ENCODE peak calls at places on chromosomes 3 and 15, in ten cellular contexts. One of them, this sample, is unnamed. For H3K4me1, the result is how much of the 10 kb centered on the place peaks cover.

GRCh38 chr3:192445768-192446644 is 281.3 kb downstream of the FGF12 start:
- DNase-seq in uterus: no peak
- DNase-seq in ovary: no peak
- DNase-seq in stomach: no peak
- DNase-seq in transverse colon: no peak
- DNase-seq in adrenal gland: peak
- DNase-seq in suprapubic skin: no peak
- DNase-seq in thyroid gland: no peak
- DNase-seq in IMR-90: no peak
- DNase-seq in A549: no peak
- DNase-seq in this sample: no peak

GRCh38 chr3:131917006-131917405 is 117.8 kb downstream of the CPNE4 start:
- DNase-seq in uterus: no peak
- DNase-seq in ovary: no peak
- DNase-seq in stomach: no peak
- DNase-seq in transverse colon: no peak
- DNase-seq in adrenal gland: no peak
- DNase-seq in suprapubic skin: no peak
- DNase-seq in thyroid gland: no peak
- DNase-seq in IMR-90: no peak
- DNase-seq in A549: no peak
- DNase-seq in this sample: no peak

GRCh38 chr15:26095710-26096330 is 232.7 kb upstream of the ATP10A start:
- DNase-seq in uterus: no peak
- DNase-seq in ovary: no peak
- DNase-seq in stomach: no peak
- DNase-seq in transverse colon: no peak
- DNase-seq in adrenal gland: no peak
- DNase-seq in suprapubic skin: no peak
- DNase-seq in thyroid gland: no peak
- DNase-seq in IMR-90: no peak
- DNase-seq in A549: no peak
- DNase-seq in this sample: no peak

GRCh38 chr3:48405343-48405881 is 24.5 kb downstream of the PLXNB1 start:
- DNase-seq in uterus: peak
- DNase-seq in ovary: peak
- DNase-seq in stomach: peak
- DNase-seq in transverse colon: no peak
- DNase-seq in adrenal gland: peak
- DNase-seq in suprapubic skin: peak
- DNase-seq in thyroid gland: peak
- DNase-seq in IMR-90: no peak
- DNase-seq in A549: no peak
- DNase-seq in this sample: peak

GRCh38 chr3:19065027-19065426 is 83.3 kb upstream of the KCNH8 start:
- DNase-seq in uterus: no peak
- DNase-seq in ovary: no peak
- DNase-seq in stomach: no peak
- DNase-seq in transverse colon: no peak
- DNase-seq in adrenal gland: no peak
- DNase-seq in suprapubic skin: no peak
- DNase-seq in thyroid gland: no peak
- DNase-seq in IMR-90: no peak
- DNase-seq in A549: no peak
- DNase-seq in this sample: no peak

GRCh38 chr3:125266976-125267375 is 54.4 kb upstream of the SLC12A8 start:
- DNase-seq in uterus: no peak
- DNase-seq in ovary: no peak
- DNase-seq in stomach: no peak
- DNase-seq in transverse colon: no peak
- DNase-seq in adrenal gland: no peak
- DNase-seq in suprapubic skin: no peak
- DNase-seq in thyroid gland: no peak
- DNase-seq in IMR-90: no peak
- DNase-seq in A549: no peak
- DNase-seq in this sample: no peak

GRCh38 chr15:50939911-50940310 is 31.4 kb downstream of the AP4E1 start:
- DNase-seq in uterus: no peak
- DNase-seq in ovary: no peak
- DNase-seq in stomach: no peak
- DNase-seq in transverse colon: no peak
- DNase-seq in adrenal gland: no peak
- DNase-seq in suprapubic skin: no peak
- DNase-seq in thyroid gland: no peak
- DNase-seq in IMR-90: peak
- DNase-seq in A549: no peak
- DNase-seq in this sample: no peak

GRCh38 chr15:90142216-90143175 is 40.2 kb upstream of the IDH2 start:
- DNase-seq in uterus: no peak
- DNase-seq in ovary: no peak
- DNase-seq in stomach: no peak
- DNase-seq in transverse colon: no peak
- DNase-seq in adrenal gland: no peak
- DNase-seq in suprapubic skin: no peak
- DNase-seq in thyroid gland: no peak
- DNase-seq in IMR-90: no peak
- DNase-seq in A549: no peak
- DNase-seq in this sample: no peak

GRCh38 chr15:66936115-66936863 is 129.1 kb upstream of the SMAD3 start:
- DNase-seq in uterus: peak
- DNase-seq in ovary: peak
- DNase-seq in stomach: no peak
- DNase-seq in transverse colon: no peak
- DNase-seq in adrenal gland: peak
- DNase-seq in suprapubic skin: peak
- DNase-seq in thyroid gland: no peak
- DNase-seq in IMR-90: peak
- DNase-seq in A549: no peak
- DNase-seq in this sample: no peak

GRCh38 chr3:184786271-184787010 is 25.5 kb upstream of the VPS8 start:
- DNase-seq in uterus: peak
- DNase-seq in ovary: peak
- DNase-seq in stomach: no peak
- DNase-seq in transverse colon: peak
- DNase-seq in adrenal gland: peak
- DNase-seq in suprapubic skin: no peak
- DNase-seq in thyroid gland: peak
- DNase-seq in IMR-90: peak
- DNase-seq in A549: no peak
- DNase-seq in this sample: peak

GRCh38 chr3:174846055-174846454 is 13.1 kb upstream of the NAALADL2 start:
- DNase-seq in uterus: no peak
- DNase-seq in ovary: no peak
- DNase-seq in stomach: no peak
- DNase-seq in transverse colon: no peak
- DNase-seq in adrenal gland: no peak
- DNase-seq in suprapubic skin: no peak
- DNase-seq in thyroid gland: no peak
- DNase-seq in IMR-90: no peak
- DNase-seq in A549: no peak
- DNase-seq in this sample: no peak
- TF ChIP-seq POLR2A in uterus: no peak
- TF ChIP-seq POLR2A in ovary: no peak
- TF ChIP-seq POLR2A in stomach: no peak
- TF ChIP-seq POLR2A in transverse colon: no peak
- TF ChIP-seq POLR2A in adrenal gland: no peak
- TF ChIP-seq POLR2A in suprapubic skin: no peak
- TF ChIP-seq POLR2A in thyroid gland: no peak
- TF ChIP-seq POLR2A in IMR-90: no peak
- TF ChIP-seq POLR2A in A549: no peak
- TF ChIP-seq POLR2A in this sample: no peak

DNA sequence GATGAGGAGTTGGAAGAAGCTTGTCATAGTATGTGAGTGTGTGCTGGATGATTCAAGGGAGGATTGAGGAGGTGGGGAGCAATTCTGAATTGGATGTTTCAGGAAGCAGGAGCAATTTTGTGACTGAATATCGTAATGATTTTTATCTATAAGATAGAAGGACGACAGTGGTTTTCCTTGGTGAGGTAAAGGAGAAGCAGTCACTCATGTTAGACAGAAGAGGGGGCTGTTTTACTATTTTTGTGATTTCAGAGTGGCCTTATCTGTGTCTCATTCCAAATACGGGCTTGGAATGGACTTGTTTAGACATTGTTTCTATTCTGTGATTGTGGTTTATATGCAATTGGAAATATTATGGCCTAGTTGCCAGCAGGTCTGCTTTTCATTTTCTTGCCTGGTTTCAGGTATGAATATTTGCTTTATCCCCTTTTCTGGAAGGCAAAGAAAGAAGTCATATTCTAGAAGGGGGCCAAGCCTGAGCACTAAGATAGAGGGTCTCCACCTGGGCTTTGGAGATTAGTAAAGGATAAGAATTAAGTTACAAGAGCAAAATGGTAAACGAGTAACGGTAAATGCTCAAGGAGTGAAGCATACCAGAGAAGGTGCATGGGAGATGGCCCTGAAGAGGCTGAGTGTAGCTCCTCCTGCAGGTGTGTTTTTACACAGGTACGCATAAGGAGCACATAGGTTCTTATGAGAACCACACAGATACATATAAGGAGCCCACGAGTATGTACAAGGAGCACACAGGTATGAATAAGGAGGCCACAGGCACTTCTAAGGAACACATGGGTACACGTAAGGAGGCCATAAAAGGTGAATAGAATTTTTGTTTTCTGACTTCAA is 124.6 kb upstream of the KCNAB1 start:
- DNase-seq in uterus: no peak
- DNase-seq in ovary: no peak
- DNase-seq in stomach: no peak
- DNase-seq in transverse colon: no peak
- DNase-seq in adrenal gland: no peak
- DNase-seq in suprapubic skin: no peak
- DNase-seq in thyroid gland: no peak
- DNase-seq in IMR-90: peak
- DNase-seq in A549: peak
- DNase-seq in this sample: no peak
- TF ChIP-seq CTCF in uterus: peak
- TF ChIP-seq CTCF in ovary: peak
- TF ChIP-seq CTCF in stomach: no peak
- TF ChIP-seq CTCF in transverse colon: no peak
- TF ChIP-seq CTCF in adrenal gland: peak
- TF ChIP-seq CTCF in suprapubic skin: no peak
- TF ChIP-seq CTCF in thyroid gland: no peak
- TF ChIP-seq CTCF in IMR-90: peak
- TF ChIP-seq CTCF in A549: peak
- TF ChIP-seq CTCF in this sample: no peak

GRCh38 chr15:23589012-23589411 is 23.5 kb downstream of the MKRN3 start:
- DNase-seq in uterus: no peak
- DNase-seq in ovary: no peak
- DNase-seq in stomach: no peak
- DNase-seq in transverse colon: no peak
- DNase-seq in adrenal gland: no peak
- DNase-seq in suprapubic skin: no peak
- DNase-seq in thyroid gland: no peak
- DNase-seq in IMR-90: no peak
- DNase-seq in A549: no peak
- DNase-seq in this sample: no peak
- H3K4me1 ChIP-seq in uterus: under half
- H3K4me1 ChIP-seq in ovary: under half
- H3K4me1 ChIP-seq in stomach: under half
- H3K4me1 ChIP-seq in transverse colon: under half
- H3K4me1 ChIP-seq in adrenal gland: under half
- H3K4me1 ChIP-seq in suprapubic skin: under half
- H3K4me1 ChIP-seq in thyroid gland: under half
- H3K4me1 ChIP-seq in IMR-90: under half
- H3K4me1 ChIP-seq in A549: under half
- H3K4me1 ChIP-seq in this sample: under half

GRCh38 chr15:32119694-32120330 is 89.5 kb downstream of the CHRNA7 start:
- DNase-seq in uterus: no peak
- DNase-seq in ovary: no peak
- DNase-seq in stomach: no peak
- DNase-seq in transverse colon: no peak
- DNase-seq in adrenal gland: no peak
- DNase-seq in suprapubic skin: peak
- DNase-seq in thyroid gland: no peak
- DNase-seq in IMR-90: no peak
- DNase-seq in A549: no peak
- DNase-seq in this sample: no peak

GRCh38 chr15:32123473-32123872 is 93.2 kb downstream of the CHRNA7 start:
- DNase-seq in uterus: no peak
- DNase-seq in ovary: no peak
- DNase-seq in stomach: no peak
- DNase-seq in transverse colon: no peak
- DNase-seq in adrenal gland: no peak
- DNase-seq in suprapubic skin: no peak
- DNase-seq in thyroid gland: no peak
- DNase-seq in IMR-90: no peak
- DNase-seq in A549: no peak
- DNase-seq in this sample: no peak

GRCh38 chr15:32119286-32119685 is 89.0 kb downstream of the CHRNA7 start:
- DNase-seq in uterus: no peak
- DNase-seq in ovary: no peak
- DNase-seq in stomach: no peak
- DNase-seq in transverse colon: no peak
- DNase-seq in adrenal gland: no peak
- DNase-seq in suprapubic skin: no peak
- DNase-seq in thyroid gland: no peak
- DNase-seq in IMR-90: no peak
- DNase-seq in A549: no peak
- DNase-seq in this sample: no peak

GRCh38 chr15:32122013-32122412 is 91.7 kb downstream of the CHRNA7 start:
- DNase-seq in uterus: no peak
- DNase-seq in ovary: no peak
- DNase-seq in stomach: no peak
- DNase-seq in transverse colon: no peak
- DNase-seq in adrenal gland: no peak
- DNase-seq in suprapubic skin: no peak
- DNase-seq in thyroid gland: no peak
- DNase-seq in IMR-90: no peak
- DNase-seq in A549: no peak
- DNase-seq in this sample: no peak

GRCh38 chr15:32120577-32121465 is 90.5 kb downstream of the CHRNA7 start:
- DNase-seq in uterus: no peak
- DNase-seq in ovary: no peak
- DNase-seq in stomach: no peak
- DNase-seq in transverse colon: no peak
- DNase-seq in adrenal gland: no peak
- DNase-seq in suprapubic skin: no peak
- DNase-seq in thyroid gland: no peak
- DNase-seq in IMR-90: no peak
- DNase-seq in A549: no peak
- DNase-seq in this sample: no peak
- TF ChIP-seq POLR2A in uterus: no peak
- TF ChIP-seq POLR2A in ovary: no peak
- TF ChIP-seq POLR2A in stomach: no peak
- TF ChIP-seq POLR2A in transverse colon: no peak
- TF ChIP-seq POLR2A in adrenal gland: no peak
- TF ChIP-seq POLR2A in suprapubic skin: no peak
- TF ChIP-seq POLR2A in thyroid gland: no peak
- TF ChIP-seq POLR2A in IMR-90: no peak
- TF ChIP-seq POLR2A in A549: no peak
- TF ChIP-seq POLR2A in this sample: no peak